ENCODE peak calls at places on chromosomes 16 and 17, in four cellular contexts. V is K562, E is H9, X is osteoblast. H is an unnamed sample. For H3K27me3, the result is how much of the 10 kb centered on the place peaks cover.

GRCh38 chr17:75878174-75878998 is at the start of gene TRIM47:
- DNase-seq in V (peak), E (peak), X (peak), H (no peak)

GRCh38 chr17:72063262-72063661 is 57.6 kb upstream of the SOX9 start:
- DNase-seq in V (no peak), E (no peak), X (no peak), H (no peak)

GRCh38 chr16:87658564-87659225 is 56.4 kb downstream of the JPH3 start:
- DNase-seq in V (no peak), E (peak), X (no peak), H (no peak)

GRCh38 chr17:82406131-82406671 is 11.9 kb upstream of the HEXD start:
- DNase-seq in V (no peak), E (no peak), X (peak), H (no peak)

GRCh38 chr17:12789075-12789975 is at the start of gene ARHGAP44:
- DNase-seq in V (peak), E (peak), X (peak), H (no peak)

GRCh38 chr16:55502801-55503366 is 6.0 kb upstream of the LPCAT2 start:
- DNase-seq in V (no peak), E (peak), X (peak), H (no peak)

GRCh38 chr17:33977729-33978514 is 277.2 kb upstream of the CCL2 start:
- DNase-seq in V (no peak), E (no peak), X (no peak), H (no peak)

GRCh38 chr16:79658301-79659001 is 57.9 kb upstream of the MAF start:
- DNase-seq in V (no peak), E (no peak), X (peak), H (no peak)

GRCh38 chr17:3038941-3039340 is 24.5 kb downstream of the OR1D5 start:
- DNase-seq in V (no peak), E (no peak), X (no peak), H (no peak)

GRCh38 chr17:36675250-36675649 is 73.9 kb downstream of the MRM1 start:
- DNase-seq in V (no peak), E (no peak), X (no peak), H (peak)

GRCh38 chr17:39753514-39754160 is 15.9 kb downstream of the GRB7 start:
- DNase-seq in V (peak), E (peak), X (peak), H (no peak)

GRCh38 chr17:76079577-76080206 is 710 bp downstream of the ZACN start:
- DNase-seq in V (peak), E (peak), X (peak), H (no peak)

GRCh38 chr16:88406096-88407041 is 23.6 kb downstream of the ZNF469 start:
- DNase-seq in V (peak), E (no peak), X (peak), H (no peak)

GRCh38 chr16:72997141-72997542 is 50.8 kb downstream of the ZFHX3 start:
- DNase-seq in V (no peak), E (no peak), X (no peak), H (no peak)

GRCh38 chr17:41785091-41785875 is 1.2 kb downstream of the JUP start:
- DNase-seq in V (peak), E (peak), X (peak), H (no peak)

GRCh38 chr16:15788846-15789239 is 68.0 kb downstream of the MYH11 start:
- DNase-seq in V (no peak), E (no peak), X (no peak), H (no peak)

GRCh38 chr16:30893082-30893743 is 664 bp downstream of the BCL7C start:
- DNase-seq in V (peak), E (no peak), X (peak), H (peak)

GRCh38 chr16:30895592-30896202 is 717 bp upstream of the CTF1 start:
- DNase-seq in V (peak), E (no peak), X (peak), H (no peak)

GRCh38 chr16:30892670-30893069 is 1.2 kb downstream of the BCL7C start:
- DNase-seq in V (no peak), E (no peak), X (no peak), H (no peak)

GRCh38 chr16:30894540-30895368 is 877 bp upstream of the BCL7C start:
- DNase-seq in V (no peak), E (no peak), X (peak), H (no peak)

GRCh38 chr16:30893744-30894539 is at the start of gene BCL7C:
- DNase-seq in V (peak), E (peak), X (peak), H (peak)
- TF ChIP-seq CTCF in V (peak), E (peak), X (peak), H (peak)

GRCh38 chr17:77880702-77881450 is 77.6 kb upstream of the TNRC6C start:
- DNase-seq in V (no peak), E (no peak), X (no peak), H (no peak)

GRCh38 chr17:77882481-77883212 is 75.9 kb upstream of the TNRC6C start:
- DNase-seq in V (no peak), E (no peak), X (peak), H (peak)

GRCh38 chr17:77883213-77883650 is 75.3 kb upstream of the TNRC6C start:
- DNase-seq in V (no peak), E (no peak), X (no peak), H (no peak)

GRCh38 chr17:77881545-77881944 is 77.0 kb upstream of the TNRC6C start:
- DNase-seq in V (peak), E (no peak), X (peak), H (peak)

DNA sequence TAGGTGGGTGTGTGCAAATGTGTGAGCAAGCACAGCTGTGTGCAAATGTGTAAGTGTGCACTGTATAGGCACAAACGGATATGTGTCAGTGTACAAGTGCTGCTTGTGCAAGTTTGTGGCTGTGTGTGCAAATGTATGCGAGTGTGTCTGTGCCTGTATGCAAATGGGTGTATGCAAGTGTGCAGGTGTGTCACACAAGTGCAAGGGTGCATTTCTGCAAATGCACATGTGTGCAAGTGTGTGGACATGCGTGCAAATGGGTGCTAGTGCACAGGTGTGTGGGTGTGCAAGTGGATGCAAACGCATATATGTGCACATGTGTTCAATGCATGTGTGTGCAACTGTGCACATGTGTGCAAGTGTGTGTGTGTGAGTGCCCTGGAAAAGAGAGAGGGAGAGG is 76.5 kb upstream of the TNRC6C start:
- DNase-seq in V (no peak), E (no peak), X (no peak), H (no peak)
- H3K27me3 ChIP-seq in V (under half), E (under half), X (under half), H (under half)

DNA sequence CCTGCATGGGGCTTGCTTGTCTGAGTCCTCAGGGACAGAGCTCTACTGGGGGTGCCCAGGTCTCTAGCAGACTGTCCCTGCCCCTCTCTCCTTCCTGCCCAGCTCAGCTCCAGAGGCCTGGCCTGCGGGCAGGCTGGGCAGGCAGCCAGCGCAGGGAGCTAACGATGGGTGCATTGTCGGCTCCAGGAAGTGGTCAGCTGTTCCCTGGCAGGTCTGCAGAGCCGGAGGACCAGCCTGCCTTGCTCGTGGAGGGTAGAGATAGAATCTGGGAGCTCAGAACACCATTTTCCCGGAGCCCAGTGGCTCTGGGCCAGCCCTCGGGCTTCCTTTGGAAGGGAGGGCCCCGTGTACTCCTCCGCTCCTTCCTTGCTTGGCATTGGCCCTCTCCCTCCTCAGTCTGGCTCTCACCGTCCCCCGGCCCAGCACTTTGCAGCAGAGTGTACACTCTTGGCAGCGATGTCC is 189.6 kb downstream of the RAB11FIP4 start:
- DNase-seq in V (no peak), E (peak), X (peak), H (no peak)
- H2AFZ ChIP-seq in V (no peak), E (no peak), X (no peak), H (no peak)

GRCh38 chr17:49603720-49604119 is 28.0 kb downstream of the NXPH3 start:
- DNase-seq in V (no peak), E (no peak), X (peak), H (no peak)
- TF ChIP-seq CTCF in V (no peak), E (peak), X (peak), H (no peak)

DNA sequence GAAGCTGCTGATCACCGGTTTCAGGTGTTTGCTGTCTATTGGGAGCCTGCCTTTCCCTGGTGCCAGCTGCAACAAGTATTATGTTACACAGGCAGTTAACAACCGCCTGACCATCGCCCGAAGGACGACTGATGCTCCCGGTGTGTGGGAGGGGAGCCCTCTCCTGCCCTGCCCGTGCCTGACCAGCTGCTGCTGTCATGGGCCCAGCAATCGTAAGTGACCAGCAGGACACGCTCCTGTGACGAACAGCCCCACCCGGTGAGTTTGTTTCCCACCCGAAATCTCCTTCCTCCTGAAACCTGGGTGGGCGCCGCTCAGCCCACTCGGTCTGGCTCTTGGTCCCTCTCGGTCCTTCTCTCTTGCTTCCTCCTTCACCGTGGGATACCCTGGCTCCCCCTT is 17.9 kb upstream of the UBE2I start:
- DNase-seq in V (no peak), E (no peak), X (peak), H (no peak)
- H3K27me3 ChIP-seq in V (under half), E (under half), X (under half), H (under half)

GRCh38 chr17:44781553-44782348 is 23.0 kb downstream of the ADAM11 start:
- DNase-seq in V (no peak), E (peak), X (no peak), H (no peak)
- H2AFZ ChIP-seq in V (no peak), E (peak), X (peak), H (no peak)

H was measured in DND-41.